ENCODE peak calls at places on chromosomes 2 and 18, in four cellular contexts. One of them, this sample, is unnamed.

GRCh38 chr2:95761556-95761955 is 169.8 kb downstream of the TRIM43 start:
- DNase-seq in K562: no peak
- DNase-seq in GM12878: no peak
- DNase-seq in IMR-90: no peak
- DNase-seq in this sample: no peak

GRCh38 chr2:237310515-237311114 is 103.3 kb downstream of the COL6A3 start:
- DNase-seq in K562: no peak
- DNase-seq in GM12878: no peak
- DNase-seq in IMR-90: peak; percentile 77
- DNase-seq in this sample: no peak

GRCh38 chr2:128642801-128643200 is 324.1 kb upstream of the HS6ST1 start:
- DNase-seq in K562: no peak
- DNase-seq in GM12878: no peak
- DNase-seq in IMR-90: no peak
- DNase-seq in this sample: no peak

GRCh38 chr2:163610817-163611556 is 124.8 kb downstream of the FIGN start:
- DNase-seq in K562: no peak
- DNase-seq in IMR-90: no peak
- DNase-seq in GM12878: no peak
- DNase-seq in this sample: no peak

GRCh38 chr2:161710131-161710915 is 86.1 kb downstream of the SLC4A10 start:
- DNase-seq in K562: no peak
- DNase-seq in GM12878: no peak
- DNase-seq in IMR-90: no peak
- DNase-seq in this sample: no peak

GRCh38 chr2:65710356-65710755 is 278.0 kb upstream of the SPRED2 start:
- DNase-seq in GM12878: no peak
- DNase-seq in K562: no peak
- DNase-seq in IMR-90: no peak
- DNase-seq in this sample: no peak

GRCh38 chr2:106104332-106105062 is 89.6 kb downstream of the UXS1 start:
- DNase-seq in K562: peak; percentile 77
- DNase-seq in GM12878: no peak
- DNase-seq in IMR-90: peak; percentile 66
- DNase-seq in this sample: peak; percentile 63

GRCh38 chr2:25290811-25291510 is 50.8 kb downstream of the DNMT3A start:
- DNase-seq in K562: no peak
- DNase-seq in GM12878: no peak
- DNase-seq in IMR-90: peak; percentile 23
- DNase-seq in this sample: peak; percentile 89

GRCh38 chr2:45968946-45969584 is 317.6 kb downstream of the PRKCE start:
- DNase-seq in K562: no peak
- DNase-seq in IMR-90: peak; percentile 45
- DNase-seq in GM12878: no peak
- DNase-seq in this sample: no peak

GRCh38 chr2:174335605-174336402 is 1.1 kb downstream of the SP9 start:
- DNase-seq in K562: peak; percentile 40
- DNase-seq in GM12878: no peak
- DNase-seq in IMR-90: no peak
- DNase-seq in this sample: peak; percentile 23

GRCh38 chr18:53451902-53452301 is 772.6 kb downstream of the MBD2 start:
- DNase-seq in K562: no peak
- DNase-seq in IMR-90: no peak
- DNase-seq in GM12878: no peak
- DNase-seq in this sample: no peak

GRCh38 chr2:45708501-45708900 is 57.0 kb downstream of the PRKCE start:
- DNase-seq in GM12878: no peak
- DNase-seq in K562: no peak
- DNase-seq in IMR-90: no peak
- DNase-seq in this sample: no peak

GRCh38 chr2:36663851-36664715 is 32.4 kb upstream of the VIT start:
- DNase-seq in GM12878: no peak
- DNase-seq in IMR-90: peak; percentile 71
- DNase-seq in K562: peak; percentile 68
- DNase-seq in this sample: peak; percentile 82

GRCh38 chr2:160241251-160242137 is 41.4 kb upstream of the ITGB6 start:
- DNase-seq in K562: no peak
- DNase-seq in GM12878: no peak
- DNase-seq in IMR-90: peak; percentile 81
- DNase-seq in this sample: peak; percentile 95

GRCh38 chr2:112019510-112019909 is 35.6 kb upstream of the TMEM87B start:
- DNase-seq in GM12878: no peak
- DNase-seq in IMR-90: no peak
- DNase-seq in K562: peak; percentile 27
- DNase-seq in this sample: no peak

GRCh38 chr18:71597219-71597618 is 946.9 kb downstream of the CBLN2 start:
- DNase-seq in GM12878: no peak
- DNase-seq in IMR-90: no peak
- DNase-seq in K562: no peak
- DNase-seq in this sample: no peak

GRCh38 chr18:9916067-9916684 is 2.4 kb downstream of the VAPA start:
- DNase-seq in K562: no peak
- DNase-seq in GM12878: no peak
- DNase-seq in IMR-90: peak; percentile 25
- DNase-seq in this sample: peak; percentile 82

GRCh38 chr2:46657042-46657504 is 177.7 kb downstream of the TMEM247 start:
- DNase-seq in GM12878: no peak
- DNase-seq in K562: peak; percentile 30
- DNase-seq in IMR-90: peak; percentile 32
- DNase-seq in this sample: peak; percentile 28

GRCh38 chr2:209383212-209383611 is 40.6 kb upstream of the MAP2 start:
- DNase-seq in GM12878: no peak
- DNase-seq in K562: no peak
- DNase-seq in IMR-90: peak; percentile 16
- DNase-seq in this sample: peak; percentile 74

GRCh38 chr2:20450201-20451108 is 3.6 kb downstream of the RHOB start:
- DNase-seq in GM12878: no peak
- DNase-seq in IMR-90: peak; percentile 89
- DNase-seq in K562: no peak
- DNase-seq in this sample: peak; percentile 96

GRCh38 chr2:174683392-174683759 is 80.9 kb downstream of the CHRNA1 start:
- DNase-seq in IMR-90: peak; percentile 52
- DNase-seq in K562: no peak
- DNase-seq in GM12878: no peak
- DNase-seq in this sample: peak; percentile 56

GRCh38 chr18:74333091-74333490 is 17.5 kb downstream of the C18orf63 start:
- DNase-seq in K562: no peak
- DNase-seq in IMR-90: no peak
- DNase-seq in GM12878: no peak
- DNase-seq in this sample: no peak

GRCh38 chr2:120887844-120888243 is 152.2 kb downstream of the GLI2 start:
- DNase-seq in K562: no peak
- DNase-seq in GM12878: no peak
- DNase-seq in IMR-90: no peak
- DNase-seq in this sample: no peak

GRCh38 chr18:11070593-11070992 is 78.8 kb downstream of the PIEZO2 start:
- DNase-seq in GM12878: no peak
- DNase-seq in IMR-90: no peak
- DNase-seq in K562: no peak
- DNase-seq in this sample: no peak

GRCh38 chr2:181004647-181005325 is 24.4 kb downstream of the UBE2E3 start:
- DNase-seq in IMR-90: no peak
- DNase-seq in K562: peak; percentile 27
- DNase-seq in GM12878: no peak
- DNase-seq in this sample: no peak

DNA sequence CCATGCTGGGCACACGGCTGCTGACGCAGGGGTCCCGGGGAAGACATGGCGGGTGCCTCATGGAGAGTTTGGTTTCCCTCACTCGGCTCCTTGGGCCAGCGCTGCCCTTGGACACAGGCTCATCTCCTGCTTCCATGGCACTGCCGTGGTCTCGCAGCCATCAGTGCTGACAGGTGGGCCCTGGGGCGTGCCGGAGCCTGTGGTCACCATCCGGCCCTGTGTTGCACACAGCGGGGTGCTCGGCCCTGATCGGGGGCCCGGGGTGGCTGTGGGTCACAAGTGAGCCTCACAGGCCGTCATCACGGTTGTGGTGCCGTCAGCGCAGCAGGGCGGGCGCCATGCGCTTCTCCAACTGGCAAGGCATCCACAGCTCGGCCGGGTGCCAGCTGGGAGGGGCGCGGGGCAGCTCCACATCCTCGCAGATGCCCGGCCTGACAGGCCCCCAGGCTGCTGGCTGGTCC is 582 bp downstream of the RTP5 start:
- DNase-seq in IMR-90: no peak
- DNase-seq in GM12878: no peak
- DNase-seq in K562: no peak
- DNase-seq in this sample: no peak
- TF ChIP-seq FOS in IMR-90: no peak
- TF ChIP-seq FOS in GM12878: no peak
- TF ChIP-seq FOS in K562: no peak
- TF ChIP-seq FOS in this sample: no peak

GRCh38 chr2:40445467-40445866 is 6.4 kb downstream of the SLC8A1 start:
- DNase-seq in GM12878: no peak
- DNase-seq in K562: no peak
- DNase-seq in IMR-90: peak; percentile 53
- DNase-seq in this sample: no peak
- TF ChIP-seq FOS in GM12878: no peak
- TF ChIP-seq FOS in K562: no peak
- TF ChIP-seq FOS in IMR-90: no peak
- TF ChIP-seq FOS in this sample: no peak

GRCh38 chr2:74777161-74777900 is 56.6 kb upstream of the HK2 start:
- DNase-seq in IMR-90: no peak
- DNase-seq in K562: no peak
- DNase-seq in GM12878: peak; percentile 41
- DNase-seq in this sample: no peak
- TF ChIP-seq FOS in IMR-90: no peak
- TF ChIP-seq FOS in K562: no peak
- TF ChIP-seq FOS in GM12878: no peak
- TF ChIP-seq FOS in this sample: no peak

DNA sequence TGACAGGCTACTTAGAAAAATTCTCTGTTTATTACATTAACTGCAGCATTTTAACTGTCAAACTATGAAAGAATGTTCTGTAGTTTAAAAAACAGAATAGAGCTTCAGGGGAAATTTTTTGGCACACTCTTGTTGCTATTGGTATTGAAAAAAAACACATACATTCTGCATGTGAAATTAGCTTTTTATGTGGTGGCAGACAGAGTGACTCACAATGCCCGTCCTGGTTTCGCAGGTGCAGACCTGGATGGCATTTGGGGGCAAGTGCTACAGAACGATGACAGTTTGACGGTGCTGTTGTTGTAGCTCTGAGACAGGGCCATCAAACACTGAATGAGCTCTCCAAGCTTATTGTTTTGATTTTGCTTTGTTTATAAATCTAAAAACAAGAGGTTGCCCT is 105.0 kb upstream of the MAP3K20 start:
- DNase-seq in K562: no peak
- DNase-seq in IMR-90: no peak
- DNase-seq in GM12878: no peak
- DNase-seq in this sample: peak; percentile 37
- TF ChIP-seq FOS in K562: no peak
- TF ChIP-seq FOS in IMR-90: no peak
- TF ChIP-seq FOS in GM12878: no peak
- TF ChIP-seq FOS in this sample: no peak

GRCh38 chr2:148259674-148260073 is 238.8 kb downstream of the MBD5 start:
- DNase-seq in K562: peak; percentile 15
- DNase-seq in GM12878: no peak
- DNase-seq in IMR-90: peak; percentile 40
- DNase-seq in this sample: peak; percentile 38
- TF ChIP-seq FOS in K562: no peak
- TF ChIP-seq FOS in GM12878: no peak
- TF ChIP-seq FOS in IMR-90: no peak
- TF ChIP-seq FOS in this sample: no peak

This sample was measured in endothelial cell of umbilical vein.